ENCODE peak calls at places on chromosomes 16 and 17, in nine cellular contexts. D, K, F, L, X, Q, Z, C and P are unnamed samples.

GRCh38 chr16:12340151-12340733 is 363.7 kb downstream of the SNX29 start:
- DNase-seq in K (no peak), L (no peak), D (peak), Q (no peak), X (peak), C (no peak), F (peak), Z (peak), P (peak)

GRCh38 chr16:5455110-5455509 is 357.5 kb upstream of the EEF2KMT start:
- DNase-seq in Z (no peak), Q (no peak), C (no peak), D (no peak), F (no peak), K (no peak), L (no peak), X (no peak), P (no peak)

GRCh38 chr16:83835972-83836566 is 28.3 kb downstream of the HSBP1 start:
- DNase-seq in D (peak), Z (peak), K (peak), C (no peak), F (no peak), Q (no peak), L (no peak), X (no peak), P (peak)

GRCh38 chr17:7213895-7214299 is 5.7 kb downstream of the DLG4 start:
- DNase-seq in Z (peak), C (peak), Q (peak), L (no peak), X (no peak), K (no peak), F (peak), D (no peak), P (peak)

GRCh38 chr17:61408151-61409041 is 8.8 kb downstream of the TBX2 start:
- DNase-seq in K (no peak), Z (no peak), Q (no peak), L (peak), X (no peak), C (peak), D (no peak), F (no peak), P (no peak)

GRCh38 chr17:61584866-61585265 is 6.2 kb downstream of the NACA2 start:
- DNase-seq in L (no peak), X (no peak), Z (no peak), K (no peak), D (no peak), F (no peak), C (no peak), Q (no peak), P (no peak)

GRCh38 chr17:77423589-77424451 is 283.1 kb downstream of the SEC14L1 start:
- DNase-seq in C (peak), D (peak), Z (peak), L (peak), K (peak), Q (no peak), F (no peak), X (no peak), P (peak)

GRCh38 chr16:67441289-67441753 is 10.4 kb downstream of the HSD11B2 start:
- DNase-seq in X (no peak), Q (no peak), C (no peak), D (no peak), F (peak), K (no peak), Z (no peak), L (peak), P (peak)

GRCh38 chr16:74321356-74321755 is 24.7 kb downstream of the PSMD7 start:
- DNase-seq in Z (no peak), L (no peak), F (no peak), Q (no peak), K (no peak), C (no peak), X (no peak), D (no peak), P (no peak)

GRCh38 chr16:72989203-72989991 is 58.5 kb downstream of the ZFHX3 start:
- DNase-seq in X (no peak), Z (peak), K (no peak), L (no peak), C (no peak), D (peak), F (no peak), Q (no peak), P (peak)

GRCh38 chr16:10970065-10970464 is 25.7 kb downstream of the CLEC16A start:
- DNase-seq in Z (peak), X (no peak), Q (no peak), C (no peak), L (no peak), K (no peak), F (no peak), D (no peak), P (no peak)

GRCh38 chr17:38448208-38448776 is 20.0 kb downstream of the ARHGAP23 start:
- DNase-seq in F (no peak), Q (no peak), L (no peak), X (no peak), C (no peak), Z (peak), D (no peak), K (no peak), P (no peak)

GRCh38 chr17:6473128-6473767 is 29.0 kb downstream of the PIMREG start:
- DNase-seq in F (peak), Q (peak), Z (peak), D (peak), C (peak), X (peak), K (peak), L (peak), P (peak)

GRCh38 chr16:24883714-24884151 is 38.0 kb downstream of the SLC5A11 start:
- DNase-seq in L (no peak), F (no peak), C (no peak), K (no peak), D (no peak), Z (no peak), X (no peak), Q (no peak), P (no peak)

GRCh38 chr17:29929006-29929543 is 953 bp downstream of the SSH2 start:
- DNase-seq in X (peak), L (no peak), Z (peak), K (peak), D (no peak), F (peak), Q (no peak), C (no peak), P (peak)